ENCODE peak calls at places on chromosomes 1 and 21, in ten cellular contexts. Y, K, W, A, Z, S, I, L, C and Q are unnamed samples.
A peak's percentile ranks its signal among the peaks of the same experiment; 100 is the strongest.

GRCh38 chr1:183180634-183181056 is 5.4 kb upstream of the LAMC2 start:
- DNase-seq in Y (peak; percentile 36), K (no peak), W (peak; percentile 18), A (peak; percentile 70), Z (peak; percentile 91), S (no peak), I (peak; percentile 91), L (peak; percentile 13), C (no peak), Q (peak; percentile 23)

GRCh38 chr1:245180496-245180895 is 25.7 kb downstream of the KIF26B start:
- DNase-seq in Y (no peak), K (no peak), W (no peak), A (no peak), Z (no peak), S (no peak), I (no peak), L (no peak), C (no peak), Q (no peak)

GRCh38 chr1:3065396-3065795 is 3.6 kb upstream of the PRDM16 start:
- DNase-seq in Y (no peak), K (no peak), W (no peak), A (peak; percentile 13), Z (no peak), S (peak; percentile 68), I (no peak), L (no peak), C (no peak), Q (no peak)

GRCh38 chr1:1419812-1420653 is 1.0 kb downstream of the ANKRD65 start:
- DNase-seq in Y (no peak), K (peak; percentile 55), W (no peak), A (no peak), Z (no peak), S (peak; percentile 81), I (peak; percentile 65), L (no peak), C (no peak), Q (no peak)

GRCh38 chr1:10903826-10904225 is 107.4 kb upstream of the CASZ1 start:
- DNase-seq in Y (no peak), K (no peak), W (no peak), A (no peak), Z (no peak), S (no peak), I (no peak), L (no peak), C (no peak), Q (no peak)

GRCh38 chr1:65421341-65422174 is 1.1 kb downstream of the LEPR start:
- DNase-seq in Y (no peak), K (no peak), W (no peak), A (no peak), Z (no peak), S (no peak), I (no peak), L (no peak), C (no peak), Q (no peak)

GRCh38 chr1:229334269-229334668 is 8.6 kb downstream of the CCSAP start:
- DNase-seq in Y (no peak), K (no peak), W (no peak), A (no peak), Z (no peak), S (no peak), I (no peak), L (no peak), C (no peak), Q (no peak)

GRCh38 chr21:41207401-41208388 is 39.7 kb downstream of the BACE2 start:
- DNase-seq in Y (peak; percentile 40), K (no peak), W (peak; percentile 46), A (peak; percentile 66), Z (peak; percentile 62), S (no peak), I (peak; percentile 78), L (peak; percentile 50), C (no peak), Q (peak; percentile 34)

GRCh38 chr1:179030683-179031082 is 5.0 kb downstream of the FAM20B start:
- DNase-seq in Y (no peak), K (no peak), W (no peak), A (no peak), Z (no peak), S (no peak), I (no peak), L (no peak), C (no peak), Q (no peak)

DNA sequence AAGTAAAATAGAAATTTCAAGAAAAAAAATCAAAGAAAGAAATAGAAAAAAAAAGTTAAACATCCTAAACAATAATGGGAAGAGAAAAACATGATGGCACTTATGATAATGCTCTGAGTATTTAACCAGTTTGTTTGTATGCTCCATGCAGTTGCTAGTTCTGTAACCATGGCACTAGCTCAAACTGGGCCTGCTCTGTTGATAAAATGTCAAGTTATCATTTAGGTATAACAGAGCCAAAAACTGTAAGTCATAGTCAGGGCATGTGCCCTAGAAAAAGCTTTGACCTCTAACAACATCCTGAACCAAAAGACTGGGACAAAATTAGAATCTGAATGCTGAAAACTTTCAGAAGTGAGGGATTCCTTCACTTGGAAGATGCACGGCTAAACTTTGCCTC is 148.9 kb downstream of the KCNT2 start:
- DNase-seq in Y (no peak), K (no peak), W (no peak), A (no peak), Z (no peak), S (no peak), I (no peak), L (no peak), C (no peak), Q (no peak)
- H3K4me3 ChIP-seq in Y (no peak overlapping the region), K (no peak overlapping the region), W (no peak overlapping the region), A (no peak overlapping the region), Z (no peak overlapping the region), S (no peak overlapping the region), I (no peak overlapping the region), L (no peak overlapping the region), C (no peak overlapping the region), Q (no peak overlapping the region)

GRCh38 chr1:38938722-38939260 is 2.8 kb downstream of the RHBDL2 start:
- DNase-seq in Y (no peak), K (no peak), W (no peak), A (no peak), Z (no peak), S (no peak), I (no peak), L (no peak), C (no peak), Q (no peak)

GRCh38 chr1:38941527-38942019 is at the start of gene RHBDL2:
- DNase-seq in Y (peak; percentile 91), K (peak; percentile 25), W (peak; percentile 82), A (peak; percentile 54), Z (no peak), S (peak; percentile 71), I (peak; percentile 89), L (no peak), C (no peak), Q (no peak)

GRCh38 chr1:38940339-38941047 is 1.1 kb downstream of the RHBDL2 start:
- DNase-seq in Y (peak; percentile 86), K (no peak), W (peak; percentile 71), A (no peak), Z (no peak), S (no peak), I (no peak), L (no peak), C (no peak), Q (no peak)

GRCh38 chr1:38942664-38943428 is 1.2 kb upstream of the RHBDL2 start:
- DNase-seq in Y (no peak), K (no peak), W (no peak), A (no peak), Z (no peak), S (no peak), I (no peak), L (no peak), C (no peak), Q (no peak)

GRCh38 chr1:38941093-38941492 is 537 bp downstream of the RHBDL2 start:
- DNase-seq in Y (peak; percentile 53), K (no peak), W (peak; percentile 34), A (no peak), Z (no peak), S (no peak), I (no peak), L (no peak), C (no peak), Q (no peak)
- H3K4me3 ChIP-seq in Y (peak overlapping the region; percentile 47), K (no peak overlapping the region), W (peak overlapping the region; percentile 34), A (peak overlapping the region; percentile 48), Z (no peak overlapping the region), S (peak overlapping the region; percentile 43), I (peak overlapping the region; percentile 69), L (peak overlapping the region; percentile 61), C (no peak overlapping the region), Q (peak overlapping the region; percentile 56)

DNA sequence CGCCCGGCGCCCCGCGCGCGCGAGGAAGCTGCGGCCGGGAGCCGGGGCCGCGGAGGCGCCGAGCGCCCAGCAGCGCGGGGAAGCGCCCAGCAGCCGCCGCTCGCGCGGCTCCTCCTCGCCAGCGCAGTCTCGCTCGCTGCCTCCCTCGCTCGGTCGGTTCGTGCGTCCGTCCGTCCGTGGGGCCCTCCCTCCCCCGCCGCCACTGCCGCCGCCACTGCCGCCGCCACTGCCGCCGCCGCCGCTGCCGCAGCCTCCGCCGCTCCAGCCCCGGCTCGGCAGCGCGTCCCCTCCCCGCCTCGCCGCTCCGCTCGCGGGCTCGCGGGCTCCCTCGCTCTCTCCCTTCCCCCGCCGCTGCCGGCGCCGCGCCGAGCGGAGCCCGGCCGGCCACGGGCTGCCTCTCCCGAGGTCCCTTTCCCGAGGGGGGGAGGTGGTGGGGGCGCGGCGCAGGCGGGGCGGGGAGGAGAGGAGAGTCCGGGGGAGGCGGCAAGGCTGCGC is at the start of gene KCND3:
- DNase-seq in Y (peak; percentile 19), K (peak; percentile 77), W (peak; percentile 28), A (peak; percentile 46), Z (no peak), S (peak; percentile 81), I (peak; percentile 66), L (no peak), C (no peak), Q (no peak)
- H3K4me3 ChIP-seq in Y (peak within 1 kb of the TSS; percentile 52), K (peak within 1 kb of the TSS; percentile 65), W (peak within 1 kb of the TSS; percentile 50), A (peak within 1 kb of the TSS; percentile 61), Z (peak within 1 kb of the TSS; percentile 40), S (peak within 1 kb of the TSS; percentile 72), I (peak within 1 kb of the TSS; percentile 70), L (peak within 1 kb of the TSS; percentile 81), C (peak within 1 kb of the TSS; percentile 22), Q (peak within 1 kb of the TSS; percentile 50)

GRCh38 chr1:42845866-42846256 is 552 bp upstream of the ZNF691 start:
- DNase-seq in Y (no peak), K (peak; percentile 44), W (no peak), A (no peak), Z (no peak), S (no peak), I (no peak), L (no peak), C (no peak), Q (no peak)

GRCh38 chr1:42846257-42847110 is at the start of gene ZNF691:
- DNase-seq in Y (peak; percentile 93), K (peak; percentile 98), W (peak; percentile 94), A (peak; percentile 94), Z (peak; percentile 90), S (peak; percentile 94), I (peak; percentile 99), L (peak; percentile 89), C (peak; percentile 92), Q (peak; percentile 88)

GRCh38 chr1:42847111-42847580 is 733 bp downstream of the ZNF691 start:
- DNase-seq in Y (no peak), K (no peak), W (no peak), A (no peak), Z (no peak), S (no peak), I (no peak), L (no peak), C (no peak), Q (no peak)

GRCh38 chr1:42844592-42845140 is 1.7 kb upstream of the ZNF691 start:
- DNase-seq in Y (no peak), K (no peak), W (no peak), A (no peak), Z (no peak), S (no peak), I (peak; percentile 70), L (no peak), C (no peak), Q (no peak)

GRCh38 chr1:42845193-42845592 is 1.2 kb upstream of the ZNF691 start:
- DNase-seq in Y (no peak), K (no peak), W (no peak), A (no peak), Z (no peak), S (no peak), I (no peak), L (no peak), C (no peak), Q (no peak)
- H3K4me3 ChIP-seq in Y (no peak overlapping the region), K (no peak overlapping the region), W (no peak overlapping the region), A (no peak overlapping the region), Z (no peak overlapping the region), S (no peak overlapping the region), I (no peak overlapping the region), L (no peak overlapping the region), C (peak overlapping the region; percentile 83), Q (no peak overlapping the region)